ENCODE peak calls at places on chromosomes 4 and X, in nine cellular contexts. J, F, A, T, E, D, I, U and B are unnamed samples.

GRCh38 chr4:109398928-109399327 is 34.7 kb upstream of the SEC24B start:
- DNase-seq in J (no peak), F (no peak), A (no peak), T (no peak), E (no peak), D (no peak), I (no peak), U (no peak), B (no peak)

GRCh38 chr4:155696226-155696625 is 29.6 kb downstream of the GUCY1A1 start:
- DNase-seq in J (no peak), F (no peak), A (no peak), T (no peak), E (no peak), D (no peak), I (no peak), U (no peak), B (no peak)

GRCh38 chrX:85052636-85053343 is 49.1 kb downstream of the APOOL start:
- DNase-seq in J (no peak), F (no peak), A (no peak), T (no peak), E (no peak), D (no peak), I (peak), U (no peak), B (no peak)

GRCh38 chr4:8278421-8279287 is 9.1 kb downstream of the HTRA3 start:
- DNase-seq in J (no peak), F (peak), A (no peak), T (peak), E (no peak), D (no peak), I (no peak), U (no peak), B (no peak)

GRCh38 chrX:116114999-116115398 is 55.5 kb upstream of the AGTR2 start:
- DNase-seq in J (no peak), F (no peak), A (no peak), T (no peak), E (no peak), D (no peak), I (no peak), U (no peak), B (no peak)

GRCh38 chr4:126799971-126800722 is 832.6 kb upstream of the INTU start:
- DNase-seq in J (no peak), F (no peak), A (no peak), T (no peak), E (no peak), D (no peak), I (no peak), U (no peak), B (no peak)

GRCh38 chr4:158812133-158812532 is 43.3 kb downstream of the FNIP2 start:
- DNase-seq in J (no peak), F (no peak), A (no peak), T (no peak), E (no peak), D (no peak), I (no peak), U (no peak), B (no peak)

GRCh38 chr4:124262211-124263179 is 450.0 kb downstream of the ANKRD50 start:
- DNase-seq in J (peak), F (peak), A (peak), T (no peak), E (peak), D (no peak), I (peak), U (peak), B (peak)

GRCh38 chr4:85741921-85742591 is 267.1 kb downstream of the ARHGAP24 start:
- DNase-seq in J (no peak), F (peak), A (peak), T (no peak), E (no peak), D (no peak), I (no peak), U (no peak), B (no peak)

GRCh38 chrX:133335027-133335426 is 80.3 kb downstream of the GPC4 start:
- DNase-seq in J (peak), F (no peak), A (no peak), T (no peak), E (no peak), D (no peak), I (peak), U (no peak), B (no peak)

GRCh38 chrX:50081282-50081955 is 119.4 kb downstream of the AKAP4 start:
- DNase-seq in J (peak), F (peak), A (peak), T (no peak), E (no peak), D (no peak), I (peak), U (peak), B (no peak)

GRCh38 chrX:1450381-1451161 is 2.1 kb downstream of the ASMTL start:
- DNase-seq in J (no peak), F (no peak), A (peak), T (no peak), E (no peak), D (no peak), I (no peak), U (no peak), B (peak)

GRCh38 chrX:94576367-94577004 is 902.5 kb downstream of the FAM133A start:
- DNase-seq in J (no peak), F (no peak), A (no peak), T (no peak), E (no peak), D (no peak), I (no peak), U (no peak), B (no peak)

GRCh38 chrX:71058116-71058515 is 10.0 kb downstream of the SNX12 start:
- DNase-seq in J (no peak), F (no peak), A (no peak), T (no peak), E (no peak), D (no peak), I (no peak), U (no peak), B (no peak)

GRCh38 chrX:784829-785228 is 154.2 kb downstream of the SHOX start:
- DNase-seq in J (no peak), F (no peak), A (no peak), T (no peak), E (no peak), D (no peak), I (no peak), U (no peak), B (no peak)

GRCh38 chrX:115898382-115899001 is 272.1 kb upstream of the AGTR2 start:
- DNase-seq in J (peak), F (peak), A (no peak), T (no peak), E (no peak), D (no peak), I (peak), U (peak), B (no peak)

GRCh38 chrX:47206316-47206715 is 12.2 kb upstream of the CDK16 start:
- DNase-seq in J (no peak), F (no peak), A (no peak), T (no peak), E (no peak), D (no peak), I (no peak), U (no peak), B (no peak)

GRCh38 chrX:71612256-71612655 is 6.1 kb downstream of the CXCR3 start:
- DNase-seq in J (no peak), F (no peak), A (no peak), T (no peak), E (no peak), D (no peak), I (no peak), U (no peak), B (no peak)

GRCh38 chr4:137307806-137308205 is 224.5 kb downstream of the PCDH18 start:
- DNase-seq in J (no peak), F (no peak), A (no peak), T (no peak), E (peak), D (no peak), I (no peak), U (no peak), B (peak)

GRCh38 chr4:129064717-129065116 is 28.6 kb downstream of the SCLT1 start:
- DNase-seq in J (no peak), F (no peak), A (no peak), T (no peak), E (no peak), D (no peak), I (no peak), U (no peak), B (no peak)

GRCh38 chr4:149264093-149264733 is 551.4 kb downstream of the IQCM start:
- DNase-seq in J (peak), F (peak), A (peak), T (no peak), E (no peak), D (no peak), I (peak), U (peak), B (no peak)

GRCh38 chrX:155027509-155028066 is 944 bp downstream of the FUNDC2 start:
- DNase-seq in J (no peak), F (no peak), A (no peak), T (no peak), E (no peak), D (no peak), I (peak), U (no peak), B (peak)

GRCh38 chr4:99447079-99447478 is 11.9 kb upstream of the ADH7 start:
- DNase-seq in J (no peak), F (no peak), A (no peak), T (no peak), E (no peak), D (no peak), I (peak), U (no peak), B (no peak)

GRCh38 chr4:52869196-52869595 is 7.1 kb downstream of the RASL11B start:
- DNase-seq in J (peak), F (peak), A (no peak), T (peak), E (no peak), D (no peak), I (no peak), U (peak), B (no peak)

GRCh38 chr4:11741190-11741652 is 312.5 kb upstream of the HS3ST1 start:
- DNase-seq in J (no peak), F (no peak), A (no peak), T (no peak), E (no peak), D (no peak), I (no peak), U (no peak), B (no peak)

GRCh38 chr4:165810726-165811125 is 62.3 kb upstream of the TLL1 start:
- DNase-seq in J (no peak), F (no peak), A (no peak), T (no peak), E (no peak), D (no peak), I (no peak), U (no peak), B (no peak)

GRCh38 chr4:103137446-103137827 is 37.8 kb upstream of the BDH2 start:
- DNase-seq in J (no peak), F (no peak), A (no peak), T (no peak), E (no peak), D (no peak), I (no peak), U (no peak), B (no peak)

GRCh38 chr4:158025131-158025530 is 147.7 kb downstream of the GASK1B start:
- DNase-seq in J (no peak), F (no peak), A (no peak), T (no peak), E (no peak), D (no peak), I (peak), U (no peak), B (no peak)

GRCh38 chr4:106659386-106659785 is 290.8 kb upstream of the GIMD1 start:
- DNase-seq in J (no peak), F (no peak), A (no peak), T (no peak), E (no peak), D (no peak), I (no peak), U (no peak), B (no peak)

GRCh38 chrX:125998432-125998831 is 167.7 kb downstream of the DCAF12L2 start:
- DNase-seq in J (no peak), F (no peak), A (no peak), T (no peak), E (no peak), D (no peak), I (peak), U (no peak), B (no peak)

GRCh38 chr4:26220704-26221103 is 100.1 kb upstream of the RBPJ start:
- DNase-seq in J (no peak), F (no peak), A (no peak), T (no peak), E (no peak), D (no peak), I (no peak), U (no peak), B (no peak)

GRCh38 chr4:7949759-7950158 is 10.1 kb upstream of the AFAP1 start:
- DNase-seq in J (no peak), F (no peak), A (no peak), T (no peak), E (no peak), D (no peak), I (no peak), U (no peak), B (no peak)

GRCh38 chrX:68995780-68996551 is 167.1 kb downstream of the EFNB1 start:
- DNase-seq in J (peak), F (peak), A (no peak), T (peak), E (no peak), D (no peak), I (no peak), U (no peak), B (no peak)

GRCh38 chrX:48475774-48476577 is at the start of gene FTSJ1:
- DNase-seq in J (peak), F (peak), A (peak), T (peak), E (peak), D (peak), I (peak), U (peak), B (peak)
- TF ChIP-seq POLR2A in J (peak), F (no peak), A (peak), T (peak), E (peak), D (no peak), I (peak), U (no peak), B (no peak)

DNA sequence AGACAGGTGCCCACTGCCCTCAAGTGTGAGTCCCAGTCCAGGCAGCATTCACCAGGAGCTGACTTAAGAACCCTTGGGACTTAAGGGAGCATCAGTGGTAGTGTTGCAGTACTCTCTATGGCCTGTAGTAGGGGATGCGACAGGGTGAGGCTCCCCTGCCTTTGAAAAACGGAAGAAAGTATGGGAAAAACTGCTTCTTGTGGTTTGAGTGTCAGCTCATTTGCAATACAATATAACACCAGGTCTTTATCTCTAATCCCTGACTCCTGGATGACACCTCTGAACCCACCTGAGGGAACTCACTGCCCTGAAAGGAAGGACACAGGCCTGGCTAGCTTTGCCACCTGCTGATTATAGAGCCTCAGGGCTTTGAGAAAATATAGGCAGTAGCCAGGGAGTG is 176.0 kb downstream of the SMARCA1 start:
- DNase-seq in J (no peak), F (no peak), A (no peak), T (no peak), E (no peak), D (no peak), I (peak), U (no peak), B (no peak)
- TF ChIP-seq POLR2A in J (no peak), F (no peak), A (no peak), T (no peak), E (no peak), D (no peak), I (no peak), U (no peak), B (no peak)

GRCh38 chrX:134804779-134805178 is 146.5 kb upstream of the PLAC1 start:
- DNase-seq in J (no peak), F (no peak), A (no peak), T (no peak), E (no peak), D (no peak), I (no peak), U (no peak), B (no peak)

GRCh38 chrX:134807039-134807729 is 148.9 kb upstream of the PLAC1 start:
- DNase-seq in J (peak), F (peak), A (peak), T (no peak), E (peak), D (peak), I (peak), U (peak), B (peak)

GRCh38 chrX:134813697-134814096 is 155.4 kb upstream of the PLAC1 start:
- DNase-seq in J (no peak), F (no peak), A (no peak), T (no peak), E (no peak), D (no peak), I (no peak), U (no peak), B (no peak)

GRCh38 chrX:134806707-134807038 is 148.4 kb upstream of the PLAC1 start:
- DNase-seq in J (no peak), F (no peak), A (no peak), T (no peak), E (no peak), D (no peak), I (no peak), U (no peak), B (no peak)

DNA sequence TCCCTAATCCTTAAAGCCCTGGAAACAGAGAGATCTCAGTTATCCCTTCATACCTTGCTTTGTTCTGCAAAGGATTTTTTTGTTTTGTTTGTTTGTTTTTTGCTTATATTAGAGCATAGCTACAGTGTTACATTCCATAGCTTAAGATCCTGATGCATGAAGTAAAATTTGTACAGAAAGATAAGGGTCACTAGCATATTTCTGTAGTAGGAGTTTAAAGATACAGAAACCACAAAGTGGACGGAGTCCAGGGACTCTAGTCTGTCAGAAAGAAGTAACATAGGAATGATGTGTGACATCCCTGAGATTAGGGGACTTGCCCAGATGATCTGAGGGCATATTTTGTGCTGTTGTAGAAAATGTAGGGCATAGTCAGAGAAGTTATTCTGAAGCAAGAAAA is 151.9 kb upstream of the PLAC1 start:
- DNase-seq in J (no peak), F (no peak), A (no peak), T (no peak), E (no peak), D (no peak), I (no peak), U (no peak), B (no peak)
- TF ChIP-seq POLR2A in J (no peak), F (no peak), A (no peak), T (no peak), E (no peak), D (no peak), I (no peak), U (no peak), B (no peak)

GRCh38 chr4:185210102-185210981 is 944 bp downstream of the SNX25 start:
- DNase-seq in J (peak), F (peak), A (peak), T (peak), E (no peak), D (no peak), I (peak), U (peak), B (peak)
- TF ChIP-seq POLR2A in J (peak), F (no peak), A (peak), T (peak), E (no peak), D (peak), I (no peak), U (no peak), B (no peak)